ENCODE peak calls at places on chromosomes 2 and 18, in six cellular contexts. C is NCI-H1092 treated with DMSO at 0.1 percent for 48 hours, Z is GM12865, E is fibroblast of gingiva, P is ELR, B is T-helper 9 cell. M is an unnamed sample.

GRCh38 chr2:72263043-72263780 is 115.5 kb upstream of the CYP26B1 start:
- DNase-seq in P (no peak), C (peak; percentile 21), B (no peak), E (no peak), Z (no peak), M (peak; percentile 74)

GRCh38 chr18:28995319-28995718 is 818.4 kb upstream of the CDH2 start:
- DNase-seq in P (peak; percentile 29), C (peak; percentile 41), Z (no peak), B (no peak), E (no peak), M (no peak)

GRCh38 chr2:45788401-45788800 is 136.9 kb downstream of the PRKCE start:
- DNase-seq in P (no peak), B (no peak), C (no peak), E (no peak), Z (no peak), M (no peak)

GRCh38 chr2:105771841-105772240 is 27.1 kb downstream of the NCK2 start:
- DNase-seq in Z (no peak), P (no peak), E (no peak), C (no peak), B (no peak), M (no peak)

GRCh38 chr18:69655816-69656215 is 255.1 kb downstream of the DOK6 start:
- DNase-seq in E (no peak), P (no peak), C (no peak), Z (no peak), B (no peak), M (no peak)

GRCh38 chr2:237879058-237879430 is 19.6 kb downstream of the RAMP1 start:
- DNase-seq in C (peak; percentile 25), Z (no peak), P (peak; percentile 43), E (peak; percentile 48), B (no peak), M (no peak)

GRCh38 chr18:8808001-8808400 is 102.6 kb downstream of the MTCL1 start:
- DNase-seq in Z (no peak), C (no peak), E (no peak), P (peak; percentile 76), B (no peak), M (no peak)

GRCh38 chr2:6896930-6897759 is 19.6 kb downstream of the RSAD2 start:
- DNase-seq in Z (peak; percentile 52), B (no peak), E (peak; percentile 56), P (peak; percentile 4), C (peak; percentile 4), M (no peak)

GRCh38 chr2:6454286-6454990 is 411.3 kb downstream of the CMPK2 start:
- DNase-seq in Z (peak; percentile 21), P (no peak), E (no peak), C (no peak), B (no peak), M (no peak)

GRCh38 chr2:31080361-31080760 is 57.9 kb downstream of the GALNT14 start:
- DNase-seq in P (no peak), B (no peak), E (no peak), C (no peak), Z (no peak), M (no peak)

GRCh38 chr2:68432696-68433658 is 34.1 kb downstream of the FBXO48 start:
- DNase-seq in E (no peak), B (no peak), P (no peak), C (no peak), Z (no peak), M (no peak)

GRCh38 chr2:161136194-161136593 is 24.0 kb upstream of the TANK start:
- DNase-seq in Z (no peak), C (no peak), B (no peak), P (no peak), E (no peak), M (no peak)

GRCh38 chr2:108869542-108869941 is 83.0 kb downstream of the CCDC138 start:
- DNase-seq in C (no peak), E (no peak), Z (no peak), B (no peak), P (no peak), M (no peak)

GRCh38 chr2:62292190-62292589 is 96.3 kb downstream of the B3GNT2 start:
- DNase-seq in B (no peak), C (peak; percentile 4), Z (peak; percentile 54), E (no peak), P (no peak), M (no peak)

M was measured in DMS153.